ENCODE peak calls at places on chromosomes 3 and 15, in four cellular contexts. W is HL-60, K is GM12891, H is K562. O is an unnamed sample.

GRCh38 chr15:82566690-82567089 is 26.4 kb upstream of the RPS17 start:
- DNase-seq in H (no peak), W (no peak), K (no peak), O (no peak)

GRCh38 chr3:77370413-77370812 is 330.5 kb downstream of the ROBO2 start:
- DNase-seq in K (no peak), H (no peak), W (no peak), O (no peak)

GRCh38 chr3:130814691-130815472 is 68.3 kb upstream of the PIK3R4 start:
- DNase-seq in K (no peak), H (no peak), W (no peak), O (no peak)

GRCh38 chr3:87269723-87270122 is 6.7 kb downstream of the POU1F1 start:
- DNase-seq in W (no peak), H (no peak), K (no peak), O (no peak)

GRCh38 chr3:14303336-14304100 is 98.9 kb upstream of the SLC6A6 start:
- DNase-seq in H (no peak), K (no peak), W (no peak), O (no peak)

GRCh38 chr15:41969851-41970431 is 2.4 kb downstream of the EHD4 start:
- DNase-seq in H (no peak), K (no peak), W (no peak), O (peak)

GRCh38 chr15:48395532-48396011 is 64.3 kb downstream of the DUT start:
- DNase-seq in W (no peak), K (no peak), H (no peak), O (no peak)

GRCh38 chr3:19711160-19711782 is 222.7 kb downstream of the EFHB start:
- DNase-seq in W (no peak), K (no peak), H (no peak), O (no peak)

GRCh38 chr3:50651875-50652529 is 22.7 kb upstream of the DOCK3 start:
- DNase-seq in H (no peak), K (no peak), W (no peak), O (no peak)

GRCh38 chr15:62582580-62582979 is 417.5 kb upstream of the C2CD4B start:
- DNase-seq in K (no peak), H (no peak), W (no peak), O (no peak)

GRCh38 chr3:170130532-170130931 is 51.0 kb downstream of the PHC3 start:
- DNase-seq in K (no peak), W (no peak), H (no peak), O (no peak)

GRCh38 chr15:95247068-95247984 is 1016.0 kb downstream of the MCTP2 start:
- DNase-seq in H (peak), W (no peak), K (no peak), O (no peak)

GRCh38 chr3:124438813-124439212 is 291.4 kb upstream of the UMPS start:
- DNase-seq in H (peak), K (no peak), W (no peak), O (no peak)

GRCh38 chr15:81419304-81419943 is 45.4 kb upstream of the TMC3 start:
- DNase-seq in H (no peak), K (no peak), W (no peak), O (no peak)

GRCh38 chr3:46085421-46086082 is 58.3 kb upstream of the XCR1 start:
- DNase-seq in H (no peak), W (no peak), K (no peak), O (no peak)

GRCh38 chr15:84947947-84948830 is 33.5 kb upstream of the PDE8A start:
- DNase-seq in W (no peak), H (peak), K (no peak), O (no peak)
- TF ChIP-seq SPI1 in W (no peak), H (no peak), K (no peak), O (no peak)

GRCh38 chr3:173891272-173892100 is 493.9 kb downstream of the NLGN1 start:
- DNase-seq in H (no peak), W (no peak), K (no peak), O (no peak)

GRCh38 chr3:173892547-173892946 is 495.0 kb downstream of the NLGN1 start:
- DNase-seq in H (no peak), W (no peak), K (no peak), O (no peak)

GRCh38 chr3:173887888-173888287 is 490.3 kb downstream of the NLGN1 start:
- DNase-seq in H (no peak), K (no peak), W (no peak), O (no peak)

GRCh38 chr3:173890091-173890490 is 492.5 kb downstream of the NLGN1 start:
- DNase-seq in K (no peak), W (no peak), H (no peak), O (no peak)

DNA sequence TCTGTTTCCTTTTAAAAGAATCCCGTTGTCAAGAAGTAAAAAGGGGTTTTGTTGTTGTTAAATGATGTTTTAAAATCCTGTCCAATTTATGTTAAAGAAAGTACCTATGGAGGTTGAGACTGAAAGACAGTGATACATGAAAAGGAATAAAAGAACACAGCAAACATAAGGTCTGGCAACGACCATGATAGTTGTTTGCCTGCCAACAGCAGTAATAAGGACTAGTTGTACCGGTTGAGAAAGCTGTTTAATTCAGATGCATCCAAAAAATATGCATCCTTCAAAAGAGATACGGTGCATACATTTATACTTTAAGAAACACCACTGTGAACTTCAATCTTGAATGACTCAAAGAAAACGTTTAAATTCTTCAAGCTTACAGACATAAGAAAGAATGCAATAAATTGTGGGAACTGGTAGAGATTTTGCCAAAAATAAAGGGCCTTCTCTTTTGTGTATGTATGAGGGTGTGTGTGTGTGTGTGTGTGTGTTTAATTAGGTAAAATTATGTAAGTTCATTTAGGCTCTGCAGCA is 492.0 kb downstream of the NLGN1 start:
- DNase-seq in H (no peak), K (no peak), W (no peak), O (no peak)
- TF ChIP-seq SPI1 in H (no peak), K (no peak), W (no peak), O (no peak)

GRCh38 chr3:106844638-106845037 is 532.6 kb upstream of the CCDC54 start:
- DNase-seq in K (no peak), W (no peak), H (no peak), O (no peak)

GRCh38 chr3:106850429-106850828 is 526.8 kb upstream of the CCDC54 start:
- DNase-seq in K (no peak), W (no peak), H (no peak), O (no peak)

GRCh38 chr3:106842151-106842550 is 535.1 kb upstream of the CCDC54 start:
- DNase-seq in W (no peak), H (no peak), K (no peak), O (no peak)

DNA sequence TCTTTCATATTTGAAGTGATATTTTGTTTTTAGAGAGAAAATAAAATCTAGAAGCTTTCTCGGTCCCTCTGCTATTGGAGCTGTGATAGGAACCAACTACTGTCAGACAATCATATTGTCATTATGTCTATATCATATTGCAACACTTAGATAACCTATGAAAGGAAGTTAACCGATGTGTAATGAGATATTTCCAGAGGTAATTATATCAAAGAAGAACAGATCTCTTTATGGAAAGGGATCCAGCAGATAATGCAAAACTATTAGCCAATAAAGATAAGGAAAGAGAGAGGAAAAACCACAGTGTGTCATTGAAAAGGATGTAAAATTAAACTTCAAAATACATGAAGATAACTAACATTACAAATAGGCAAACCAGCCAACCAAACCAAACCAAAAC is 529.1 kb upstream of the CCDC54 start:
- DNase-seq in H (no peak), K (no peak), W (no peak), O (no peak)
- TF ChIP-seq SPI1 in H (no peak), K (no peak), W (no peak), O (no peak)

DNA sequence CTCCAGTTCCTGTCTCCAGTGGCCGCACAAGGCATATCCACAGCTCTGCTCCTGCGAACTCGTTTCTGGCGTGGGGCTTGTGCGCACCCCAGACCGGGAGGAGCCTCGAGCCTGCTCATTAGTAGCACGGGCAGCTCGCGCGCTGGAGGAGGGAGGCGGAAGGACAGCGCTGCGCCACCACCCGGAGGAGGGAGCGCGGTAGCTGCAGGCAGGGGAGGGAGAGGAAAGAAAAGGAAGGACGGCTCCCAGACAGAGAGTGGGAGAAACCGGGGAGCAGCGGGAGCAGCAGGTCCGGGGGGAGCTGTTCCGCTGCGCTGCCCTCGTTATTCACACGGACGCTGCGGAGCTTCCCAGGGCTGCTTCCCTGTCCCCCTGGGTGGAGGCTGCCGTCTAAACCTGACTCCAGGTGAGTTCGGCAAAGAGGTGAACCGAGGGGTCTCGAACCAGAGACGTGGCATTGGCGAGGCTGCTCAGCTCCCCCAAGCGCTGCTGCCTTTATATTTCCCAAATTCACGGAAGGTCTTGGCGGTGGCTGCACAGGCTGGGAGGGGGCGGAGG is 121.3 kb upstream of the ZNF717 start:
- DNase-seq in W (no peak), K (no peak), H (no peak), O (no peak)
- TF ChIP-seq SPI1 in W (no peak), K (no peak), H (no peak), O (no peak)

GRCh38 chr3:127423856-127424765 is 136.3 kb upstream of the PRR20G start:
- DNase-seq in K (no peak), W (no peak), H (no peak), O (no peak)
- TF ChIP-seq SPI1 in K (no peak), W (no peak), H (no peak), O (no peak)

DNA sequence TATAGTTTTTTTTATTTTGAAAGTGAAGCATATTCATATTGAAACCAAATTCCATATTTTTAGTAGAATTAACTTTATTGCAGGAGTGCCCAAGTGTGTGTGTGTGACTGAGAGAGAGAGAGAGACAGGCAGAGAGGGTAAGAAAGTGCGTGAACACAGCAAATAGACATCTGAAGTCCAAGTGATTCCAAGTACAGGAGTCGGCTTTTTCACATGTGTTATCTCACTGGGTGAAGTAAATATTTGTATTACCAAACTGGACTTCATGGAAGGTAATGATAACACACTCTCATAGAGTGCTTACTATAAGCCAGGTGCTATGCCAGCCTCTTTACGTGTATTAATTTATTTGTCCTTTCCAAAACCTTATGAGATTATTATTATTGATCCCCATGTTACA is 12.0 kb downstream of the PARP14 start:
- DNase-seq in H (no peak), K (no peak), W (no peak), O (no peak)
- TF ChIP-seq SPI1 in H (no peak), K (no peak), W (no peak), O (no peak)

DNA sequence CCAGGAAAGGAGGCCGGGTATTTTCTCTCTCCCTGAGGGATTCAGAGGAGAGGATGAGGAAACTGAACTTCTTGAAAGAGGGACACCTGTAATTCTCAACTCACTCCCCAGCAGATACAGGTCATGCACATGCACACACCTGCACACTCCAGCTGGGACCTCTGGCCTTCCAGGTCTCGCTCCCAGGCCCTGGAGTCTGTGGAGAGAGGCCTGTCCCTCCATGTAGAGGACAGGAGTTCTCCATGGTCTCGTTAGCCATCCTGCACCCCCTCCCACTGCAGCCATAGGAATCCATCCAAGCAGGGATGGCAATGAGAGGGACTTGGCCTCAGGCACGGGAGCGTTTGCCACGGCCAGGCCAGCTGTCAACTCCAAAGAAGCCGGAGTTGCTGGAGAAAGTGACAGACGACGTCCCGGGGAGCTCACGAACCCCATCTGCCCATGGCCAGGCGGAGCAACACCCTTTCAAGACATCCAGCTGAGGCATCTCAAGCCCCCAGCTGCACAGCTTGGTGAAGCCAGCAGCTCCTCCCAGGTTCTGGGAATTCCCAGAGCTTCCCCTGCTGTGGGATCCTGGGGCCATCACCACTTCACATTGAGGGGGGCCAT is 223.3 kb downstream of the UACA start:
- DNase-seq in H (no peak), W (no peak), K (no peak), O (no peak)
- TF ChIP-seq SPI1 in H (no peak), W (no peak), K (no peak), O (no peak)

GRCh38 chr15:84992157-84992940 is 10.7 kb downstream of the PDE8A start:
- DNase-seq in H (peak), W (no peak), K (no peak), O (no peak)
- TF ChIP-seq SPI1 in H (no peak), W (no peak), K (no peak), O (no peak)